ENCODE peak calls at places on chromosomes 13 and 19, in five cellular contexts. P, A, C, Y and V are unnamed samples.
A peak's percentile ranks its signal among the peaks of the same experiment; 100 is the strongest.

GRCh38 chr19:31113250-31113685 is 236.0 kb downstream of the TSHZ3 start:
- DNase-seq in P (no peak), A (no peak), C (peak; percentile 1), Y (no peak), V (peak; percentile 53)

GRCh38 chr19:50500060-50500752 is 10.8 kb downstream of the JOSD2 start:
- DNase-seq in P (no peak), A (no peak), C (no peak), Y (no peak), V (no peak)

GRCh38 chr19:39078436-39079200 is 5.5 kb upstream of the ACP7 start:
- DNase-seq in P (no peak), A (no peak), C (peak; percentile 95), Y (peak; percentile 16), V (peak; percentile 93)

GRCh38 chr19:6613711-6614110 is 22.8 kb upstream of the CD70 start:
- DNase-seq in P (no peak), A (peak; percentile 57), C (peak; percentile 80), Y (no peak), V (no peak)

GRCh38 chr13:100434010-100434763 is 154.4 kb downstream of the GGACT start:
- DNase-seq in P (no peak), A (no peak), C (peak; percentile 81), Y (no peak), V (peak; percentile 66)

GRCh38 chr19:14519860-14520407 is 1.7 kb upstream of the DNAJB1 start:
- DNase-seq in P (no peak), A (no peak), C (no peak), Y (no peak), V (peak; percentile 89)

GRCh38 chr19:54009440-54009839 is 18.0 kb downstream of the CACNG6 start:
- DNase-seq in P (no peak), A (no peak), C (no peak), Y (no peak), V (no peak)

GRCh38 chr13:23440821-23441608 is 7.5 kb upstream of the SACS start:
- DNase-seq in P (no peak), A (no peak), C (no peak), Y (no peak), V (no peak)

GRCh38 chr19:21559444-21559843 is 54.0 kb downstream of the ZNF429 start:
- DNase-seq in P (no peak), A (no peak), C (no peak), Y (no peak), V (no peak)

GRCh38 chr13:92833071-92833470 is 393.5 kb upstream of the GPC6 start:
- DNase-seq in P (no peak), A (no peak), C (peak; percentile 71), Y (no peak), V (peak; percentile 46)

GRCh38 chr13:42151781-42152180 is 103.3 kb downstream of the DGKH start:
- DNase-seq in P (no peak), A (no peak), C (peak; percentile 12), Y (no peak), V (no peak)

GRCh38 chr19:9986787-9987281 is 23.5 kb downstream of the COL5A3 start:
- DNase-seq in P (no peak), A (no peak), C (no peak), Y (peak; percentile 14), V (peak; percentile 43)

GRCh38 chr13:110650436-110650835 is 35.1 kb downstream of the NAXD start:
- DNase-seq in P (no peak), A (no peak), C (no peak), Y (no peak), V (no peak)

GRCh38 chr19:343941-344624 is 513 bp downstream of the MIER2 start:
- DNase-seq in P (no peak), A (peak; percentile 46), C (peak; percentile 19), Y (peak; percentile 37), V (no peak)

GRCh38 chr19:40771101-40771539 is 4.2 kb upstream of the MIA start:
- DNase-seq in P (no peak), A (no peak), C (no peak), Y (no peak), V (no peak)

GRCh38 chr19:576768-577438 is 4.5 kb downstream of the BSG start:
- DNase-seq in P (no peak), A (no peak), C (no peak), Y (no peak), V (no peak)

GRCh38 chr19:2039959-2040646 is 10.9 kb downstream of the MKNK2 start:
- DNase-seq in P (no peak), A (no peak), C (no peak), Y (no peak), V (no peak)

GRCh38 chr19:4455742-4456565 is 1.6 kb downstream of the UBXN6 start:
- DNase-seq in P (no peak), A (no peak), C (peak; percentile 37), Y (no peak), V (peak; percentile 88)

GRCh38 chr19:35977446-35978222 is 17.4 kb upstream of the SDHAF1 start:
- DNase-seq in P (peak; percentile 19), A (peak; percentile 48), C (peak; percentile 10), Y (no peak), V (no peak)

GRCh38 chr19:41350735-41351338 is 2.9 kb downstream of the TGFB1 start:
- DNase-seq in P (no peak), A (no peak), C (no peak), Y (no peak), V (peak; percentile 47)

GRCh38 chr19:28794301-28794700 is 418.6 kb downstream of the UQCRFS1 start:
- DNase-seq in P (no peak), A (no peak), C (no peak), Y (no peak), V (no peak)

GRCh38 chr13:108496364-108497215 is 132.8 kb upstream of the MYO16 start:
- DNase-seq in P (no peak), A (no peak), C (no peak), Y (no peak), V (peak; percentile 4)

GRCh38 chr19:40921005-40921897 is 39.2 kb upstream of the CYP2A7 start:
- DNase-seq in P (no peak), A (no peak), C (peak; percentile 13), Y (no peak), V (peak; percentile 12)

GRCh38 chr19:18147396-18147795 is 5.6 kb upstream of the PIK3R2 start:
- DNase-seq in P (no peak), A (no peak), C (no peak), Y (no peak), V (no peak)

GRCh38 chr19:49301165-49301865 is 23.7 kb downstream of the SLC6A16 start:
- DNase-seq in P (peak; percentile 69), A (peak; percentile 87), C (peak; percentile 45), Y (peak; percentile 11), V (peak; percentile 18)

GRCh38 chr13:93881418-93881817 is 598.1 kb downstream of the DCT start:
- DNase-seq in P (no peak), A (no peak), C (peak; percentile 71), Y (no peak), V (peak; percentile 32)

GRCh38 chr13:77386880-77387606 is 60.1 kb upstream of the MYCBP2 start:
- DNase-seq in P (no peak), A (no peak), C (peak; percentile 89), Y (no peak), V (peak; percentile 71)

GRCh38 chr13:94696171-94696570 is 16.2 kb downstream of the SOX21 start:
- DNase-seq in P (no peak), A (no peak), C (no peak), Y (no peak), V (no peak)

GRCh38 chr19:5243878-5244277 is 96.7 kb downstream of the PTPRS start:
- DNase-seq in P (no peak), A (no peak), C (no peak), Y (no peak), V (no peak)

GRCh38 chr13:112510987-112511715 is 76.8 kb downstream of the TUBGCP3 start:
- DNase-seq in P (no peak), A (peak; percentile 33), C (no peak), Y (no peak), V (no peak)

GRCh38 chr13:59946924-59947323 is 216.8 kb downstream of the DIAPH3 start:
- DNase-seq in P (no peak), A (no peak), C (peak; percentile 15), Y (no peak), V (peak; percentile 65)